ENCODE peak calls at places on chromosomes 11 and 22, in ten cellular contexts. Q is right cardiac atrium; T is naive thymus-derived CD4-positive, alpha-beta T cell; U is OCI-LY7; R is tibial artery; A is upper lobe of right lung; L is lower lobe of right lung; B is H9; C is sigmoid colon; E is psoas muscle. I is an unnamed sample.

GRCh38 chr11:96054870-96055705 is 131.2 kb upstream of the MTMR2 start:
- DNase-seq in Q (no peak), T (no peak), U (peak), R (no peak), A (no peak), L (no peak), B (no peak), C (no peak), E (no peak), I (no peak)

GRCh38 chr22:46408568-46409506 is 73.3 kb downstream of the TRMU start:
- DNase-seq in Q (peak), T (no peak), U (no peak), R (no peak), A (no peak), L (no peak), B (no peak), C (no peak), E (no peak), I (no peak)

GRCh38 chr11:15194671-15195415 is 80.1 kb downstream of the INSC start:
- DNase-seq in Q (no peak), T (no peak), U (no peak), R (no peak), A (no peak), L (no peak), B (no peak), C (no peak), E (no peak), I (no peak)

GRCh38 chr22:26534874-26535470 is 22.7 kb upstream of the TFIP11 start:
- DNase-seq in Q (no peak), T (no peak), U (peak), R (no peak), A (no peak), L (no peak), B (no peak), C (no peak), E (no peak), I (no peak)

GRCh38 chr11:3920148-3920852 is 64.8 kb downstream of the STIM1 start:
- DNase-seq in Q (peak), T (peak), U (no peak), R (no peak), A (no peak), L (peak), B (no peak), C (peak), E (peak), I (no peak)

GRCh38 chr11:101617735-101618332 is 34.0 kb upstream of the TRPC6 start:
- DNase-seq in Q (no peak), T (no peak), U (no peak), R (no peak), A (no peak), L (no peak), B (peak), C (no peak), E (no peak), I (no peak)

GRCh38 chr11:63888170-63889086 is 28.5 kb downstream of the RCOR2 start:
- DNase-seq in Q (peak), T (peak), U (peak), R (peak), A (peak), L (peak), B (peak), C (peak), E (peak), I (peak)

GRCh38 chr22:46012182-46012880 is 35.4 kb upstream of the WNT7B start:
- DNase-seq in Q (peak), T (no peak), U (no peak), R (no peak), A (peak), L (peak), B (no peak), C (peak), E (peak), I (no peak)

GRCh38 chr22:45777046-45777851 is 105.6 kb downstream of the ATXN10 start:
- DNase-seq in Q (no peak), T (no peak), U (peak), R (no peak), A (no peak), L (no peak), B (no peak), C (no peak), E (no peak), I (no peak)

GRCh38 chr11:11747570-11747969 is 94.2 kb upstream of the USP47 start:
- DNase-seq in Q (no peak), T (no peak), U (no peak), R (no peak), A (no peak), L (no peak), B (no peak), C (no peak), E (no peak), I (no peak)

GRCh38 chr22:34847072-34847471 is 218.9 kb upstream of the ISX start:
- DNase-seq in Q (no peak), T (no peak), U (no peak), R (no peak), A (no peak), L (no peak), B (no peak), C (no peak), E (no peak), I (no peak)

GRCh38 chr22:41382098-41382578 is 396 bp downstream of the TEF start:
- DNase-seq in Q (peak), T (peak), U (peak), R (peak), A (peak), L (peak), B (no peak), C (peak), E (peak), I (peak)

GRCh38 chr11:119671561-119672015 is 57.4 kb downstream of the NECTIN1 start:
- DNase-seq in Q (peak), T (no peak), U (no peak), R (no peak), A (no peak), L (no peak), B (no peak), C (no peak), E (no peak), I (no peak)

GRCh38 chr11:81211050-81211449 is 1522.6 kb downstream of the FAM181B start:
- DNase-seq in Q (no peak), T (no peak), U (no peak), R (no peak), A (no peak), L (no peak), B (no peak), C (no peak), E (no peak), I (no peak)

GRCh38 chr11:115670538-115671200 is 166.5 kb upstream of the CADM1 start:
- DNase-seq in Q (no peak), T (no peak), U (no peak), R (no peak), A (no peak), L (no peak), B (no peak), C (no peak), E (no peak), I (no peak)

GRCh38 chr11:2742611-2743426 is 43.0 kb upstream of the KCNQ1OT1 start:
- DNase-seq in Q (peak), T (no peak), U (no peak), R (peak), A (peak), L (peak), B (no peak), C (peak), E (no peak), I (no peak)

GRCh38 chr11:77129841-77130756 is 2.1 kb downstream of the MYO7A start:
- DNase-seq in Q (no peak), T (no peak), U (no peak), R (no peak), A (no peak), L (no peak), B (no peak), C (no peak), E (peak), I (no peak)

GRCh38 chr11:65442952-65443351 is 20.4 kb downstream of the NEAT1 start:
- DNase-seq in Q (no peak), T (no peak), U (no peak), R (peak), A (no peak), L (no peak), B (no peak), C (no peak), E (no peak), I (no peak)

GRCh38 chr22:36640106-36640672 is 63.4 kb downstream of the CACNG2 start:
- DNase-seq in Q (no peak), T (no peak), U (no peak), R (no peak), A (no peak), L (no peak), B (no peak), C (no peak), E (no peak), I (no peak)

GRCh38 chr11:114074546-114075342 is 15.2 kb downstream of the ZBTB16 start:
- DNase-seq in Q (peak), T (no peak), U (no peak), R (no peak), A (no peak), L (no peak), B (no peak), C (peak), E (no peak), I (no peak)

GRCh38 chr11:119094816-119095065 is 6.9 kb downstream of the DPAGT1 start:
- DNase-seq in Q (peak), T (peak), U (no peak), R (peak), A (peak), L (peak), B (no peak), C (peak), E (peak), I (peak)

GRCh38 chr22:27148025-27148424 is 490.6 kb downstream of the MIAT start:
- DNase-seq in Q (no peak), T (no peak), U (no peak), R (no peak), A (no peak), L (no peak), B (no peak), C (no peak), E (no peak), I (no peak)

GRCh38 chr22:47032091-47032943 is 269.9 kb downstream of the TBC1D22A start:
- DNase-seq in Q (no peak), T (no peak), U (no peak), R (peak), A (peak), L (peak), B (no peak), C (peak), E (peak), I (no peak)

GRCh38 chr11:27388001-27388400 is 25.0 kb upstream of the CCDC34 start:
- DNase-seq in Q (no peak), T (no peak), U (no peak), R (no peak), A (no peak), L (no peak), B (no peak), C (no peak), E (no peak), I (no peak)

GRCh38 chr22:33770723-33771122 is 149.6 kb downstream of the LARGE1 start:
- DNase-seq in Q (no peak), T (no peak), U (no peak), R (no peak), A (no peak), L (no peak), B (no peak), C (no peak), E (no peak), I (no peak)

GRCh38 chr11:114678125-114679036 is at the start of gene NXPE2:
- DNase-seq in Q (no peak), T (no peak), U (no peak), R (no peak), A (no peak), L (no peak), B (no peak), C (no peak), E (no peak), I (no peak)

GRCh38 chr11:131924446-131925240 is 554.2 kb downstream of the NTM start:
- DNase-seq in Q (peak), T (no peak), U (no peak), R (no peak), A (no peak), L (no peak), B (no peak), C (no peak), E (no peak), I (no peak)

GRCh38 chr22:46042786-46043185 is 65.8 kb upstream of the WNT7B start:
- DNase-seq in Q (peak), T (no peak), U (no peak), R (peak), A (peak), L (peak), B (peak), C (peak), E (no peak), I (no peak)

GRCh38 chr11:76604081-76604601 is 66.4 kb downstream of the LRRC32 start:
- DNase-seq in Q (no peak), T (no peak), U (no peak), R (peak), A (no peak), L (no peak), B (peak), C (no peak), E (no peak), I (no peak)

GRCh38 chr11:129267716-129268115 is 75.6 kb upstream of the ARHGAP32 start:
- DNase-seq in Q (no peak), T (no peak), U (no peak), R (no peak), A (no peak), L (no peak), B (no peak), C (no peak), E (no peak), I (no peak)

GRCh38 chr11:541433-541885 is 4.1 kb downstream of the LRRC56 start:
- DNase-seq in Q (peak), T (no peak), U (no peak), R (no peak), A (peak), L (peak), B (no peak), C (no peak), E (no peak), I (no peak)

GRCh38 chr11:80816966-80817365 is 1376.1 kb upstream of the TENM4 start:
- DNase-seq in Q (no peak), T (no peak), U (no peak), R (no peak), A (no peak), L (no peak), B (no peak), C (no peak), E (no peak), I (no peak)

GRCh38 chr11:131745405-131745804 is 375.0 kb downstream of the NTM start:
- DNase-seq in Q (no peak), T (no peak), U (no peak), R (no peak), A (no peak), L (no peak), B (no peak), C (no peak), E (no peak), I (no peak)

GRCh38 chr11:85685131-85685819 is 720 bp downstream of the CCDC89 start:
- DNase-seq in Q (peak), T (no peak), U (no peak), R (no peak), A (peak), L (peak), B (peak), C (peak), E (no peak), I (no peak)

GRCh38 chr22:42720263-42721044 is at the start of gene A4GALT:
- DNase-seq in Q (peak), T (no peak), U (peak), R (no peak), A (no peak), L (no peak), B (peak), C (no peak), E (no peak), I (no peak)

GRCh38 chr11:15920856-15921629 is 435.3 kb downstream of the SOX6 start:
- DNase-seq in Q (peak), T (no peak), U (no peak), R (peak), A (peak), L (no peak), B (no peak), C (no peak), E (no peak), I (no peak)

GRCh38 chr11:118913411-118914125 is 12.2 kb downstream of the BCL9L start:
- DNase-seq in Q (peak), T (peak), U (no peak), R (no peak), A (no peak), L (peak), B (peak), C (no peak), E (no peak), I (no peak)

GRCh38 chr22:42299586-42300285 is 29.3 kb upstream of the TCF20 start:
- DNase-seq in Q (peak), T (peak), U (peak), R (no peak), A (no peak), L (no peak), B (peak), C (no peak), E (no peak), I (no peak)

GRCh38 chr11:10809373-10810199 is 860 bp upstream of the EIF4G2 start:
- DNase-seq in Q (no peak), T (peak), U (peak), R (no peak), A (no peak), L (no peak), B (peak), C (peak), E (peak), I (no peak)

GRCh38 chr11:130528862-130529261 is 80.4 kb downstream of the ADAMTS15 start:
- DNase-seq in Q (peak), T (no peak), U (no peak), R (no peak), A (no peak), L (no peak), B (no peak), C (no peak), E (no peak), I (no peak)
- H3K27ac ChIP-seq in Q (no peak), T (no peak), U (no peak), R (no peak), A (no peak), L (no peak), B (no peak), C (no peak), E (no peak), I (no peak)

GRCh38 chr11:48096588-48097525 is 116.5 kb downstream of the PTPRJ start:
- DNase-seq in Q (no peak), T (no peak), U (no peak), R (no peak), A (no peak), L (no peak), B (no peak), C (no peak), E (no peak), I (no peak)
- H3K27ac ChIP-seq in Q (no peak), T (no peak), U (no peak), R (no peak), A (no peak), L (no peak), B (no peak), C (no peak), E (no peak), I (no peak)

GRCh38 chr11:61671527-61671926 is 8.7 kb upstream of the DAGLA start:
- DNase-seq in Q (no peak), T (no peak), U (no peak), R (no peak), A (no peak), L (no peak), B (peak), C (no peak), E (no peak), I (no peak)

GRCh38 chr11:61669417-61669816 is 10.8 kb upstream of the DAGLA start:
- DNase-seq in Q (no peak), T (no peak), U (no peak), R (no peak), A (no peak), L (no peak), B (no peak), C (no peak), E (no peak), I (no peak)

GRCh38 chr11:61667684-61668320 is 12.4 kb upstream of the DAGLA start:
- DNase-seq in Q (no peak), T (no peak), U (no peak), R (no peak), A (no peak), L (no peak), B (peak), C (no peak), E (no peak), I (no peak)

GRCh38 chr11:61666684-61667297 is 13.4 kb upstream of the DAGLA start:
- DNase-seq in Q (no peak), T (no peak), U (no peak), R (no peak), A (no peak), L (no peak), B (peak), C (no peak), E (no peak), I (no peak)

GRCh38 chr11:61670626-61671025 is 9.6 kb upstream of the DAGLA start:
- DNase-seq in Q (no peak), T (no peak), U (no peak), R (no peak), A (no peak), L (no peak), B (no peak), C (no peak), E (no peak), I (no peak)
- H3K27ac ChIP-seq in Q (no peak), T (no peak), U (no peak), R (no peak), A (no peak), L (no peak), B (no peak), C (no peak), E (no peak), I (no peak)

GRCh38 chr11:69230856-69231425 is 63.0 kb upstream of the MYEOV start:
- DNase-seq in Q (no peak), T (no peak), U (no peak), R (peak), A (no peak), L (no peak), B (peak), C (peak), E (no peak), I (no peak)
- H3K27ac ChIP-seq in Q (no peak), T (no peak), U (no peak), R (no peak), A (no peak), L (no peak), B (no peak), C (no peak), E (no peak), I (no peak)

GRCh38 chr11:70531281-70532065 is 133.1 kb downstream of the CTTN start:
- DNase-seq in Q (peak), T (no peak), U (no peak), R (no peak), A (peak), L (no peak), B (no peak), C (no peak), E (no peak), I (no peak)

GRCh38 chr11:70530629-70531185 is 132.4 kb downstream of the CTTN start:
- DNase-seq in Q (peak), T (no peak), U (no peak), R (no peak), A (peak), L (no peak), B (no peak), C (no peak), E (no peak), I (no peak)

GRCh38 chr11:70528794-70529580 is 130.7 kb downstream of the CTTN start:
- DNase-seq in Q (peak), T (no peak), U (no peak), R (no peak), A (peak), L (peak), B (no peak), C (no peak), E (no peak), I (no peak)

GRCh38 chr11:70528046-70528793 is 129.9 kb downstream of the CTTN start:
- DNase-seq in Q (peak), T (no peak), U (no peak), R (no peak), A (peak), L (peak), B (peak), C (no peak), E (no peak), I (no peak)

DNA sequence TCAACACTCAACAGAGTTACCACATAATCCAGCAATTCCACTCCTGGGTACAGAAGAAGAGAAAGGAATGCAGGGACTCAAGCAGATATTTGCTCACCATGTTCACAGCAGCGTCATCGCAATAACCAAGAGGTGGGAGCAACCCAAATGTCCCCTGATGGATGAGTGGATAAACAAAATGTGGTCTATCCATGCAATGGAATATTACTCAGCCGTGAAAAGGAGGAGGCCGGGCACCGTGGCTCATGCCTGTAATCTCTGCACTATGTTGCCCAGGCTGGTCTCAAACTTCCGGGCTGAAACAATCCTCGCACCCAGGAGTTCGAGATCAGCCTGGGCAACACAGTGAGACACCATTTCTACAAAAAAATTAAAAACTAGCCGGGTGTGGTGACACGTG is 131.7 kb downstream of the CTTN start:
- DNase-seq in Q (peak), T (no peak), U (no peak), R (no peak), A (no peak), L (no peak), B (no peak), C (no peak), E (no peak), I (no peak)
- H3K27ac ChIP-seq in Q (no peak), T (no peak), U (no peak), R (no peak), A (no peak), L (no peak), B (no peak), C (no peak), E (no peak), I (no peak)